ENCODE peak calls at places on chromosomes 16 and 17, in four cellular contexts. One of them, this sample, is unnamed.

GRCh38 chr17:38743556-38744171 is 4.5 kb downstream of the PCGF2 start:
- DNase-seq in GM12878: no peak
- DNase-seq in K562: no peak
- DNase-seq in HepG2: no peak
- DNase-seq in this sample: no peak

GRCh38 chr17:4006165-4006589 is 41.9 kb upstream of the ATP2A3 start:
- DNase-seq in K562: no peak
- DNase-seq in HepG2: no peak
- DNase-seq in GM12878: no peak
- DNase-seq in this sample: no peak

GRCh38 chr17:4587195-4587594 is 2.9 kb downstream of the SMTNL2 start:
- DNase-seq in HepG2: no peak
- DNase-seq in GM12878: no peak
- DNase-seq in K562: no peak
- DNase-seq in this sample: no peak

GRCh38 chr17:60534613-60535157 is 8.6 kb upstream of the APPBP2 start:
- DNase-seq in HepG2: no peak
- DNase-seq in K562: no peak
- DNase-seq in GM12878: no peak
- DNase-seq in this sample: no peak

GRCh38 chr17:47013341-47013740 is 34.3 kb upstream of the RPRML start:
- DNase-seq in K562: no peak
- DNase-seq in HepG2: no peak
- DNase-seq in GM12878: no peak
- DNase-seq in this sample: no peak

GRCh38 chr17:5031365-5032082 is 3.7 kb downstream of the SLC52A1 start:
- DNase-seq in HepG2: peak; percentile 50
- DNase-seq in K562: peak; percentile 87
- DNase-seq in GM12878: peak; percentile 55
- DNase-seq in this sample: peak; percentile 85

GRCh38 chr16:19704321-19705130 is 13.5 kb downstream of the KNOP1 start:
- DNase-seq in HepG2: no peak
- DNase-seq in K562: no peak
- DNase-seq in GM12878: no peak
- DNase-seq in this sample: no peak

GRCh38 chr17:56594528-56595418 is 1.3 kb downstream of the NOG start:
- DNase-seq in HepG2: no peak
- DNase-seq in GM12878: no peak
- DNase-seq in K562: no peak
- DNase-seq in this sample: peak; percentile 49

GRCh38 chr16:89593841-89594240 is 18.3 kb downstream of the CPNE7 start:
- DNase-seq in K562: no peak
- DNase-seq in HepG2: no peak
- DNase-seq in GM12878: no peak
- DNase-seq in this sample: no peak

GRCh38 chr17:3002538-3003301 is 60.7 kb downstream of the OR1D5 start:
- DNase-seq in K562: no peak
- DNase-seq in HepG2: no peak
- DNase-seq in GM12878: peak; percentile 86
- DNase-seq in this sample: no peak

GRCh38 chr16:3669067-3669466 is 14.6 kb downstream of the DNASE1 start:
- DNase-seq in K562: no peak
- DNase-seq in HepG2: no peak
- DNase-seq in GM12878: no peak
- DNase-seq in this sample: no peak

GRCh38 chr17:45279898-45280297 is 18.0 kb upstream of the SPATA32 start:
- DNase-seq in GM12878: no peak
- DNase-seq in HepG2: no peak
- DNase-seq in K562: no peak
- DNase-seq in this sample: no peak

GRCh38 chr17:56096026-56096807 is 57.1 kb upstream of the ANKFN1 start:
- DNase-seq in K562: no peak
- DNase-seq in HepG2: no peak
- DNase-seq in GM12878: no peak
- DNase-seq in this sample: no peak

GRCh38 chr17:34579017-34579946 is at the start of gene TMEM132E:
- DNase-seq in GM12878: no peak
- DNase-seq in K562: no peak
- DNase-seq in HepG2: no peak
- DNase-seq in this sample: peak; percentile 68

GRCh38 chr17:34582185-34582900 is 3.0 kb downstream of the TMEM132E start:
- DNase-seq in GM12878: no peak
- DNase-seq in HepG2: no peak
- DNase-seq in K562: no peak
- DNase-seq in this sample: peak; percentile 39

GRCh38 chr17:34581446-34582184 is 2.2 kb downstream of the TMEM132E start:
- DNase-seq in GM12878: no peak
- DNase-seq in HepG2: no peak
- DNase-seq in K562: no peak
- DNase-seq in this sample: no peak

GRCh38 chr17:34579979-34580684 is 750 bp downstream of the TMEM132E start:
- DNase-seq in HepG2: no peak
- DNase-seq in K562: no peak
- DNase-seq in GM12878: no peak
- DNase-seq in this sample: peak; percentile 50

DNA sequence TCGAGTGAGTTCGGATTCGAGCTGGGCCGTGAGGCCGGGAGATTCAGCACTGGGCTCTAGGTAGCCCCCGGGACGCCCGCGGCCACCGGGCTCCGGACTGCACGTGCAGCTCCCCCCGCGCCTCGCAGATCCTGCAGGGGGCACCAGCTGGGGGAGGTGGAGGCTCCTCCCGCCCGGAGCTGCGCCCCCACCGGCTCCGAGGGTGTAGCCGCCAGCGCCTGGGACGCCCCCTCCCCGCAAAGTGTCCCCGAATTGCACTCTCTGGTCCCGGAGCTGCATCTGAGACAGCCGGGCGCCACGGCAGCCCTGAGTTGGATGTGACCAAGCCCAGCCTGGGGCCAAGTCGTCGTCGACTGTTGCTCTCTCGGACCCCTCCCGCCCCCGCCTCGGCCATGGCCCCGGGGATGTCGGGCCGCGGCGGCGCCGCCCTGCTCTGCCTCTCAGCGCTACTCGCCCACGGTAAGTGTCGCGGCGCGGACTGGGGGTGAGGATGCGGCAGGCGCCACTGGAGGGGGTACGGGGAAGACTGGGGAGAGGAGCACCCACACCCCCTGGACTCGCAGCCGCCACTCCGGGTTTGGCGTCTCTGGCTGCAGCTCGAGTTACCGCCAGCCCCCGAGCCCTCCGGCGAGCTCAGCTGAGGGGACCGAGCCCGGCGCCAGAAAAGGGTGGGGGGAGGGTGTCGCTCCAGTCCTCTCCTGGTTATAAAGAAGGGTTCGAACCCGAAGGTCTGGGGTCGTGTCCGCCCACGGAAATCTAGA is 1.5 kb downstream of the TMEM132E start:
- DNase-seq in K562: peak; percentile 49
- DNase-seq in GM12878: no peak
- DNase-seq in HepG2: no peak
- DNase-seq in this sample: peak; percentile 51
- TF ChIP-seq ETV6 in K562: no peak
- TF ChIP-seq ETV6 in GM12878: no peak
- TF ChIP-seq ETV6 in HepG2: no peak
- TF ChIP-seq ETV6 in this sample: no peak

DNA sequence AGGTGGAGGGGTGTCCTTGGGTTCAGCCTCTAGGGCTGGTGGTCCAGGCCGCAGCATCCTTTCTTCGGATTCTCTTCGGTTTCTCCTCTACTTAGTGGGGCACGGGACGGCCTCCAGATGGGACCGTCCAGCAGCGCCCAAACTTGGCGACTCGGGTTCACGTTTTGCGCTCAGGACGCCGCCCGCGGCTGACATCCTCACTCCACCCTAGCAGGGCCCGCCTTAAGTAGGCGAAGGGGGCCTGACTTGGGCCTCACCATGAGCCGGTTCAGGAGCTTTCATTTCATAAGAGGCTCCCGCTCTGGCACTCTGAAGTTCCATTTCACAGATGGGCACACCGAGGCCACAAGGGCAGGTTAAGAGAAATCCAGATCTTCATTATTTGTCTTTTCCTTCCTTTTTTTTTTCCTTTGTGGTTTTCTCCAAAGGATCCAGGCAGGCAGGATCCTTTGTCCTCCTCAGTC is 141.2 kb downstream of the SEC14L1 start:
- DNase-seq in GM12878: no peak
- DNase-seq in K562: no peak
- DNase-seq in HepG2: no peak
- DNase-seq in this sample: peak; percentile 25
- TF ChIP-seq CTCF in GM12878: no peak
- TF ChIP-seq CTCF in K562: no peak
- TF ChIP-seq CTCF in HepG2: no peak
- TF ChIP-seq CTCF in this sample: no peak

GRCh38 chr16:48311242-48311641 is 63.9 kb upstream of the ABCC11 start:
- DNase-seq in HepG2: no peak
- DNase-seq in K562: no peak
- DNase-seq in GM12878: no peak
- DNase-seq in this sample: no peak
- TF ChIP-seq ETV6 in HepG2: no peak
- TF ChIP-seq ETV6 in K562: no peak
- TF ChIP-seq ETV6 in GM12878: no peak
- TF ChIP-seq ETV6 in this sample: no peak

DNA sequence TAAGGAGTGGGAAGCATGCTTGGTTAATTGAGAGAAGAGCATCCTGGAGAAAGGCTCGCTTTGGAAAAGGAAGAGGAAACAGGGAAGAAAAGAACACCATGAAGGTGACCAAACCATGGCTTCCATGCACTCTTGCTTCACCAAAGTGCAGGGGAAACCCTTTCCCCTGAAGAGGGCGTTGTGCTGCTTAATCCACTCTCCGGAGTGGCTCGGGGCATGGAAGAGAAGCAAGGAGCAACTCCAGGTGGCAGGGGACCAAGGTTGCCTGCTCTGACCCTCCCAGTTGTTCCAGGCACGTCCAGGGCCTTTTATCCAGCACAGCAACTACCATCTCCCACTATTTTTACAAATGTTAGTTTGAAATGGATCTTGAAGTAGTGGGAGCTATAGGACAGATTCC is 108.1 kb downstream of the STX8 start:
- DNase-seq in K562: no peak
- DNase-seq in HepG2: no peak
- DNase-seq in GM12878: no peak
- DNase-seq in this sample: peak; percentile 54
- TF ChIP-seq CTCF in K562: peak; percentile 9
- TF ChIP-seq CTCF in HepG2: peak; percentile 37
- TF ChIP-seq CTCF in GM12878: no peak
- TF ChIP-seq CTCF in this sample: no peak

GRCh38 chr16:51651061-51651466 is 500.0 kb upstream of the SALL1 start:
- DNase-seq in HepG2: no peak
- DNase-seq in GM12878: no peak
- DNase-seq in K562: no peak
- DNase-seq in this sample: no peak
- TF ChIP-seq ETV6 in HepG2: no peak
- TF ChIP-seq ETV6 in GM12878: no peak
- TF ChIP-seq ETV6 in K562: no peak
- TF ChIP-seq ETV6 in this sample: no peak

GRCh38 chr16:30417447-30418349 is 10.3 kb downstream of the ZNF771 start:
- DNase-seq in K562: no peak
- DNase-seq in HepG2: no peak
- DNase-seq in GM12878: peak; percentile 84
- DNase-seq in this sample: peak; percentile 88
- TF ChIP-seq CTCF in K562: no peak
- TF ChIP-seq CTCF in HepG2: no peak
- TF ChIP-seq CTCF in GM12878: peak; percentile 29
- TF ChIP-seq CTCF in this sample: no peak

GRCh38 chr16:77276686-77277085 is 77.5 kb downstream of the SYCE1L start:
- DNase-seq in K562: no peak
- DNase-seq in GM12878: no peak
- DNase-seq in HepG2: no peak
- DNase-seq in this sample: no peak
- TF ChIP-seq ETV6 in K562: no peak
- TF ChIP-seq ETV6 in GM12878: no peak
- TF ChIP-seq ETV6 in HepG2: no peak
- TF ChIP-seq ETV6 in this sample: no peak